ENCODE peak calls at places on chromosomes 5 and 9, in seven cellular contexts. One of them, this sample, is unnamed.

GRCh38 chr9:136546697-136547481 is 1.0 kb upstream of the NOTCH1 start:
- DNase-seq in stimulated activated CD4-positive, alpha-beta T cell treated with anti-CD3 and anti-CD28 coated beads, Interleukin-2, amount 100 ng/mL, for 24 hours: peak
- DNase-seq in spleen: no peak
- DNase-seq in left ventricle myocardium inferior: peak
- DNase-seq in KBM-7: peak
- DNase-seq in fibroblast of pulmonary artery: peak
- DNase-seq in HuH-7: no peak
- DNase-seq in this sample: peak

GRCh38 chr5:65570598-65571226 is 7.6 kb downstream of the PPWD1 start:
- DNase-seq in stimulated activated CD4-positive, alpha-beta T cell treated with anti-CD3 and anti-CD28 coated beads, Interleukin-2, amount 100 ng/mL, for 24 hours: no peak
- DNase-seq in spleen: no peak
- DNase-seq in left ventricle myocardium inferior: no peak
- DNase-seq in KBM-7: no peak
- DNase-seq in fibroblast of pulmonary artery: no peak
- DNase-seq in HuH-7: no peak
- DNase-seq in this sample: no peak

GRCh38 chr9:3474821-3475220 is 51.0 kb downstream of the RFX3 start:
- DNase-seq in stimulated activated CD4-positive, alpha-beta T cell treated with anti-CD3 and anti-CD28 coated beads, Interleukin-2, amount 100 ng/mL, for 24 hours: no peak
- DNase-seq in spleen: no peak
- DNase-seq in left ventricle myocardium inferior: no peak
- DNase-seq in KBM-7: no peak
- DNase-seq in fibroblast of pulmonary artery: no peak
- DNase-seq in HuH-7: no peak
- DNase-seq in this sample: no peak

GRCh38 chr5:167166696-167167095 is 1124.7 kb upstream of the WWC1 start:
- DNase-seq in stimulated activated CD4-positive, alpha-beta T cell treated with anti-CD3 and anti-CD28 coated beads, Interleukin-2, amount 100 ng/mL, for 24 hours: no peak
- DNase-seq in spleen: no peak
- DNase-seq in left ventricle myocardium inferior: no peak
- DNase-seq in KBM-7: no peak
- DNase-seq in fibroblast of pulmonary artery: no peak
- DNase-seq in HuH-7: no peak
- DNase-seq in this sample: no peak

GRCh38 chr9:132787748-132788159 is 90.3 kb downstream of the AK8 start:
- DNase-seq in stimulated activated CD4-positive, alpha-beta T cell treated with anti-CD3 and anti-CD28 coated beads, Interleukin-2, amount 100 ng/mL, for 24 hours: no peak
- DNase-seq in spleen: no peak
- DNase-seq in left ventricle myocardium inferior: no peak
- DNase-seq in KBM-7: peak
- DNase-seq in fibroblast of pulmonary artery: no peak
- DNase-seq in HuH-7: no peak
- DNase-seq in this sample: no peak

GRCh38 chr5:6359941-6360683 is 18.2 kb downstream of the MED10 start:
- DNase-seq in stimulated activated CD4-positive, alpha-beta T cell treated with anti-CD3 and anti-CD28 coated beads, Interleukin-2, amount 100 ng/mL, for 24 hours: no peak
- DNase-seq in spleen: no peak
- DNase-seq in left ventricle myocardium inferior: no peak
- DNase-seq in KBM-7: peak
- DNase-seq in fibroblast of pulmonary artery: no peak
- DNase-seq in HuH-7: no peak
- DNase-seq in this sample: no peak

GRCh38 chr9:108060165-108060564 is 570.6 kb upstream of the KLF4 start:
- DNase-seq in stimulated activated CD4-positive, alpha-beta T cell treated with anti-CD3 and anti-CD28 coated beads, Interleukin-2, amount 100 ng/mL, for 24 hours: no peak
- DNase-seq in spleen: no peak
- DNase-seq in left ventricle myocardium inferior: no peak
- DNase-seq in KBM-7: no peak
- DNase-seq in fibroblast of pulmonary artery: no peak
- DNase-seq in HuH-7: no peak
- DNase-seq in this sample: no peak

GRCh38 chr9:70131296-70131695 is 87.6 kb downstream of the MAMDC2 start:
- DNase-seq in stimulated activated CD4-positive, alpha-beta T cell treated with anti-CD3 and anti-CD28 coated beads, Interleukin-2, amount 100 ng/mL, for 24 hours: no peak
- DNase-seq in spleen: no peak
- DNase-seq in left ventricle myocardium inferior: no peak
- DNase-seq in KBM-7: no peak
- DNase-seq in fibroblast of pulmonary artery: no peak
- DNase-seq in HuH-7: no peak
- DNase-seq in this sample: no peak

GRCh38 chr5:109836280-109836679 is 146.6 kb downstream of the MAN2A1 start:
- DNase-seq in stimulated activated CD4-positive, alpha-beta T cell treated with anti-CD3 and anti-CD28 coated beads, Interleukin-2, amount 100 ng/mL, for 24 hours: no peak
- DNase-seq in spleen: no peak
- DNase-seq in left ventricle myocardium inferior: no peak
- DNase-seq in KBM-7: no peak
- DNase-seq in fibroblast of pulmonary artery: no peak
- DNase-seq in HuH-7: no peak
- DNase-seq in this sample: no peak

GRCh38 chr5:6417657-6418056 is 31.0 kb upstream of the UBE2QL1 start:
- DNase-seq in stimulated activated CD4-positive, alpha-beta T cell treated with anti-CD3 and anti-CD28 coated beads, Interleukin-2, amount 100 ng/mL, for 24 hours: no peak
- DNase-seq in spleen: no peak
- DNase-seq in left ventricle myocardium inferior: no peak
- DNase-seq in KBM-7: no peak
- DNase-seq in fibroblast of pulmonary artery: no peak
- DNase-seq in HuH-7: no peak
- DNase-seq in this sample: no peak

GRCh38 chr9:135561391-135562234 is at the start of gene PAEP:
- DNase-seq in stimulated activated CD4-positive, alpha-beta T cell treated with anti-CD3 and anti-CD28 coated beads, Interleukin-2, amount 100 ng/mL, for 24 hours: no peak
- DNase-seq in spleen: peak
- DNase-seq in left ventricle myocardium inferior: no peak
- DNase-seq in KBM-7: no peak
- DNase-seq in fibroblast of pulmonary artery: peak
- DNase-seq in HuH-7: no peak
- DNase-seq in this sample: no peak

GRCh38 chr5:106121972-106122605 is 1548.6 kb downstream of the EFNA5 start:
- DNase-seq in stimulated activated CD4-positive, alpha-beta T cell treated with anti-CD3 and anti-CD28 coated beads, Interleukin-2, amount 100 ng/mL, for 24 hours: no peak
- DNase-seq in spleen: no peak
- DNase-seq in left ventricle myocardium inferior: no peak
- DNase-seq in KBM-7: peak
- DNase-seq in fibroblast of pulmonary artery: peak
- DNase-seq in HuH-7: peak
- DNase-seq in this sample: peak

GRCh38 chr5:55982957-55983381 is 11.8 kb downstream of the IL6ST start:
- DNase-seq in stimulated activated CD4-positive, alpha-beta T cell treated with anti-CD3 and anti-CD28 coated beads, Interleukin-2, amount 100 ng/mL, for 24 hours: no peak
- DNase-seq in spleen: no peak
- DNase-seq in left ventricle myocardium inferior: no peak
- DNase-seq in KBM-7: peak
- DNase-seq in fibroblast of pulmonary artery: peak
- DNase-seq in HuH-7: no peak
- DNase-seq in this sample: peak

GRCh38 chr5:176789873-176790615 is 20.3 kb upstream of the UNC5A start:
- DNase-seq in stimulated activated CD4-positive, alpha-beta T cell treated with anti-CD3 and anti-CD28 coated beads, Interleukin-2, amount 100 ng/mL, for 24 hours: no peak
- DNase-seq in spleen: no peak
- DNase-seq in left ventricle myocardium inferior: no peak
- DNase-seq in KBM-7: no peak
- DNase-seq in fibroblast of pulmonary artery: no peak
- DNase-seq in HuH-7: no peak
- DNase-seq in this sample: no peak

GRCh38 chr5:59790399-59791130 is 103.0 kb downstream of the PDE4D start:
- DNase-seq in stimulated activated CD4-positive, alpha-beta T cell treated with anti-CD3 and anti-CD28 coated beads, Interleukin-2, amount 100 ng/mL, for 24 hours: no peak
- DNase-seq in spleen: no peak
- DNase-seq in left ventricle myocardium inferior: no peak
- DNase-seq in KBM-7: peak
- DNase-seq in fibroblast of pulmonary artery: peak
- DNase-seq in HuH-7: no peak
- DNase-seq in this sample: peak

GRCh38 chr5:8943301-8943700 is 602.6 kb downstream of the SEMA5A start:
- DNase-seq in stimulated activated CD4-positive, alpha-beta T cell treated with anti-CD3 and anti-CD28 coated beads, Interleukin-2, amount 100 ng/mL, for 24 hours: no peak
- DNase-seq in spleen: no peak
- DNase-seq in left ventricle myocardium inferior: no peak
- DNase-seq in KBM-7: no peak
- DNase-seq in fibroblast of pulmonary artery: peak
- DNase-seq in HuH-7: no peak
- DNase-seq in this sample: no peak

GRCh38 chr9:77731930-77732329 is 83.8 kb upstream of the GNA14 start:
- DNase-seq in stimulated activated CD4-positive, alpha-beta T cell treated with anti-CD3 and anti-CD28 coated beads, Interleukin-2, amount 100 ng/mL, for 24 hours: no peak
- DNase-seq in spleen: no peak
- DNase-seq in left ventricle myocardium inferior: no peak
- DNase-seq in KBM-7: no peak
- DNase-seq in fibroblast of pulmonary artery: no peak
- DNase-seq in HuH-7: no peak
- DNase-seq in this sample: no peak

GRCh38 chr5:82129723-82130285 is 148.3 kb downstream of the RPS23 start:
- DNase-seq in stimulated activated CD4-positive, alpha-beta T cell treated with anti-CD3 and anti-CD28 coated beads, Interleukin-2, amount 100 ng/mL, for 24 hours: no peak
- DNase-seq in spleen: no peak
- DNase-seq in left ventricle myocardium inferior: no peak
- DNase-seq in KBM-7: no peak
- DNase-seq in fibroblast of pulmonary artery: no peak
- DNase-seq in HuH-7: no peak
- DNase-seq in this sample: no peak

GRCh38 chr9:124964604-124965003 is 23.7 kb upstream of the GOLGA1 start:
- DNase-seq in stimulated activated CD4-positive, alpha-beta T cell treated with anti-CD3 and anti-CD28 coated beads, Interleukin-2, amount 100 ng/mL, for 24 hours: no peak
- DNase-seq in spleen: no peak
- DNase-seq in left ventricle myocardium inferior: no peak
- DNase-seq in KBM-7: peak
- DNase-seq in fibroblast of pulmonary artery: no peak
- DNase-seq in HuH-7: no peak
- DNase-seq in this sample: no peak

GRCh38 chr9:114288233-114289051 is 34.5 kb upstream of the ORM1 start:
- DNase-seq in stimulated activated CD4-positive, alpha-beta T cell treated with anti-CD3 and anti-CD28 coated beads, Interleukin-2, amount 100 ng/mL, for 24 hours: no peak
- DNase-seq in spleen: peak
- DNase-seq in left ventricle myocardium inferior: peak
- DNase-seq in KBM-7: no peak
- DNase-seq in fibroblast of pulmonary artery: peak
- DNase-seq in HuH-7: no peak
- DNase-seq in this sample: no peak

GRCh38 chr5:32193591-32193990 is 19.5 kb upstream of the GOLPH3 start:
- DNase-seq in stimulated activated CD4-positive, alpha-beta T cell treated with anti-CD3 and anti-CD28 coated beads, Interleukin-2, amount 100 ng/mL, for 24 hours: no peak
- DNase-seq in spleen: peak
- DNase-seq in left ventricle myocardium inferior: peak
- DNase-seq in KBM-7: peak
- DNase-seq in fibroblast of pulmonary artery: peak
- DNase-seq in HuH-7: no peak
- DNase-seq in this sample: peak

GRCh38 chr5:143016777-143017374 is 246.7 kb downstream of the ARHGAP26 start:
- DNase-seq in stimulated activated CD4-positive, alpha-beta T cell treated with anti-CD3 and anti-CD28 coated beads, Interleukin-2, amount 100 ng/mL, for 24 hours: peak
- DNase-seq in spleen: no peak
- DNase-seq in left ventricle myocardium inferior: no peak
- DNase-seq in KBM-7: peak
- DNase-seq in fibroblast of pulmonary artery: peak
- DNase-seq in HuH-7: peak
- DNase-seq in this sample: peak

GRCh38 chr9:98099898-98100297 is 19.1 kb downstream of the TRIM14 start:
- DNase-seq in stimulated activated CD4-positive, alpha-beta T cell treated with anti-CD3 and anti-CD28 coated beads, Interleukin-2, amount 100 ng/mL, for 24 hours: no peak
- DNase-seq in spleen: no peak
- DNase-seq in left ventricle myocardium inferior: no peak
- DNase-seq in KBM-7: no peak
- DNase-seq in fibroblast of pulmonary artery: no peak
- DNase-seq in HuH-7: no peak
- DNase-seq in this sample: no peak

GRCh38 chr5:157516626-157517325 is 56.8 kb downstream of the NIPAL4 start:
- DNase-seq in stimulated activated CD4-positive, alpha-beta T cell treated with anti-CD3 and anti-CD28 coated beads, Interleukin-2, amount 100 ng/mL, for 24 hours: no peak
- DNase-seq in spleen: no peak
- DNase-seq in left ventricle myocardium inferior: peak
- DNase-seq in KBM-7: no peak
- DNase-seq in fibroblast of pulmonary artery: peak
- DNase-seq in HuH-7: no peak
- DNase-seq in this sample: peak

GRCh38 chr5:130158036-130158435 is 253.8 kb downstream of the CHSY3 start:
- DNase-seq in stimulated activated CD4-positive, alpha-beta T cell treated with anti-CD3 and anti-CD28 coated beads, Interleukin-2, amount 100 ng/mL, for 24 hours: no peak
- DNase-seq in spleen: no peak
- DNase-seq in left ventricle myocardium inferior: no peak
- DNase-seq in KBM-7: no peak
- DNase-seq in fibroblast of pulmonary artery: no peak
- DNase-seq in HuH-7: no peak
- DNase-seq in this sample: no peak

GRCh38 chr5:16776611-16777251 is 159.4 kb downstream of the MYO10 start:
- DNase-seq in stimulated activated CD4-positive, alpha-beta T cell treated with anti-CD3 and anti-CD28 coated beads, Interleukin-2, amount 100 ng/mL, for 24 hours: no peak
- DNase-seq in spleen: no peak
- DNase-seq in left ventricle myocardium inferior: no peak
- DNase-seq in KBM-7: peak
- DNase-seq in fibroblast of pulmonary artery: no peak
- DNase-seq in HuH-7: peak
- DNase-seq in this sample: no peak

GRCh38 chr9:133671371-133671770 is 35.2 kb downstream of the DBH start:
- DNase-seq in stimulated activated CD4-positive, alpha-beta T cell treated with anti-CD3 and anti-CD28 coated beads, Interleukin-2, amount 100 ng/mL, for 24 hours: no peak
- DNase-seq in spleen: no peak
- DNase-seq in left ventricle myocardium inferior: no peak
- DNase-seq in KBM-7: no peak
- DNase-seq in fibroblast of pulmonary artery: no peak
- DNase-seq in HuH-7: no peak
- DNase-seq in this sample: no peak

GRCh38 chr5:1185652-1186350 is 15.6 kb upstream of the SLC6A19 start:
- DNase-seq in stimulated activated CD4-positive, alpha-beta T cell treated with anti-CD3 and anti-CD28 coated beads, Interleukin-2, amount 100 ng/mL, for 24 hours: no peak
- DNase-seq in spleen: no peak
- DNase-seq in left ventricle myocardium inferior: peak
- DNase-seq in KBM-7: no peak
- DNase-seq in fibroblast of pulmonary artery: no peak
- DNase-seq in HuH-7: peak
- DNase-seq in this sample: peak

GRCh38 chr9:107190031-107190935 is 92.8 kb upstream of the RAD23B start:
- DNase-seq in stimulated activated CD4-positive, alpha-beta T cell treated with anti-CD3 and anti-CD28 coated beads, Interleukin-2, amount 100 ng/mL, for 24 hours: no peak
- DNase-seq in spleen: no peak
- DNase-seq in left ventricle myocardium inferior: no peak
- DNase-seq in KBM-7: no peak
- DNase-seq in fibroblast of pulmonary artery: peak
- DNase-seq in HuH-7: no peak
- DNase-seq in this sample: no peak

This sample was measured in left colon.